ENCODE peak calls at places on chromosome 16, in seven cellular contexts. V is HCT116, Q is H1, H is WTC11, G is GM12878, B is K562, X is HepG2. M is an unnamed sample.

GRCh38 chr16:2902337-2903130 is 9.2 kb upstream of the FLYWCH1 start:
- DNase-seq in V (no peak), Q (no peak), H (peak), G (no peak), B (no peak), X (no peak), M (no peak)

GRCh38 chr16:20441221-20441620 is 10.1 kb upstream of the ACSM2A start:
- DNase-seq in V (no peak), Q (no peak), H (no peak), G (no peak), B (no peak), X (no peak), M (no peak)

GRCh38 chr16:12323007-12323699 is 346.6 kb downstream of the SNX29 start:
- DNase-seq in V (no peak), Q (no peak), H (no peak), G (peak), B (no peak), X (no peak), M (no peak)

GRCh38 chr16:27761816-27762215 is 211.9 kb downstream of the KATNIP start:
- DNase-seq in V (no peak), Q (no peak), H (no peak), G (no peak), B (no peak), X (no peak), M (no peak)

GRCh38 chr16:30567160-30567990 is 4.1 kb downstream of the ZNF688 start:
- DNase-seq in V (no peak), Q (no peak), H (no peak), G (no peak), B (no peak), X (no peak), M (no peak)

GRCh38 chr16:30379165-30379783 is 3.1 kb downstream of the SEPTIN1 start:
- DNase-seq in V (no peak), Q (no peak), H (no peak), G (no peak), B (peak), X (no peak), M (no peak)

GRCh38 chr16:67542464-67542863 is 13.8 kb downstream of the RIPOR1 start:
- DNase-seq in V (peak), Q (peak), H (peak), G (no peak), B (peak), X (no peak), M (peak)

GRCh38 chr16:68299571-68300453 is 10.9 kb downstream of the SLC7A6OS start:
- DNase-seq in V (no peak), Q (no peak), H (no peak), G (no peak), B (no peak), X (no peak), M (no peak)

GRCh38 chr16:2702871-2703745 is 16.9 kb downstream of the PRSS27 start:
- DNase-seq in V (no peak), Q (no peak), H (no peak), G (no peak), B (no peak), X (no peak), M (no peak)

GRCh38 chr16:4362476-4363250 is 9.0 kb upstream of the VASN start:
- DNase-seq in V (no peak), Q (no peak), H (no peak), G (no peak), B (no peak), X (no peak), M (no peak)

GRCh38 chr16:17590711-17591654 is 120.2 kb upstream of the XYLT1 start:
- DNase-seq in V (no peak), Q (no peak), H (no peak), G (no peak), B (no peak), X (no peak), M (no peak)

GRCh38 chr16:2226918-2227317 is 3.5 kb downstream of the E4F1 start:
- DNase-seq in V (no peak), Q (no peak), H (no peak), G (no peak), B (no peak), X (no peak), M (no peak)

GRCh38 chr16:49491736-49492089 is 118.1 kb downstream of the C16orf78 start:
- DNase-seq in V (peak), Q (no peak), H (peak), G (no peak), B (no peak), X (no peak), M (peak)

GRCh38 chr16:21208831-21209230 is 2.5 kb downstream of the ZP2 start:
- DNase-seq in V (no peak), Q (no peak), H (no peak), G (no peak), B (no peak), X (no peak), M (no peak)

GRCh38 chr16:50695017-50696000 is 1.9 kb downstream of the NOD2 start:
- DNase-seq in V (no peak), Q (no peak), H (no peak), G (no peak), B (no peak), X (no peak), M (no peak)

GRCh38 chr16:89350701-89351380 is 133.3 kb downstream of the ZNF778 start:
- DNase-seq in V (no peak), Q (no peak), H (no peak), G (no peak), B (no peak), X (no peak), M (no peak)

GRCh38 chr16:27109666-27110523 is 43.2 kb downstream of the C16orf82 start:
- DNase-seq in V (no peak), Q (peak), H (peak), G (no peak), B (peak), X (peak), M (peak)

GRCh38 chr16:72810480-72810879 is 237.4 kb downstream of the ZFHX3 start:
- DNase-seq in V (no peak), Q (no peak), H (no peak), G (no peak), B (no peak), X (no peak), M (no peak)

GRCh38 chr16:89281829-89282228 is 64.3 kb downstream of the ZNF778 start:
- DNase-seq in V (no peak), Q (no peak), H (no peak), G (no peak), B (no peak), X (no peak), M (no peak)

GRCh38 chr16:82040296-82040695 is 5.2 kb downstream of the HSD17B2 start:
- DNase-seq in V (no peak), Q (no peak), H (no peak), G (no peak), B (no peak), X (no peak), M (no peak)

GRCh38 chr16:59179446-59180082 is 445.4 kb upstream of the GOT2 start:
- DNase-seq in V (no peak), Q (no peak), H (no peak), G (no peak), B (no peak), X (peak), M (no peak)

GRCh38 chr16:50612849-50613198 is 64.6 kb downstream of the NKD1 start:
- DNase-seq in V (no peak), Q (no peak), H (no peak), G (no peak), B (no peak), X (no peak), M (no peak)

GRCh38 chr16:14002416-14002815 is 68.7 kb upstream of the MRTFB start:
- DNase-seq in V (no peak), Q (no peak), H (no peak), G (no peak), B (no peak), X (no peak), M (no peak)

GRCh38 chr16:24748242-24748641 is 18.8 kb downstream of the TNRC6A start:
- DNase-seq in V (no peak), Q (no peak), H (no peak), G (no peak), B (no peak), X (no peak), M (no peak)

GRCh38 chr16:66473654-66474519 is 46.8 kb downstream of the BEAN1 start:
- DNase-seq in V (no peak), Q (peak), H (no peak), G (no peak), B (no peak), X (no peak), M (no peak)
- TF ChIP-seq SP1 in V (no peak), Q (no peak), H (no peak), G (no peak), B (no peak), X (no peak), M (no peak)

GRCh38 chr16:10333321-10334032 is 52.4 kb upstream of the ATF7IP2 start:
- DNase-seq in V (no peak), Q (no peak), H (no peak), G (no peak), B (no peak), X (no peak), M (no peak)
- TF ChIP-seq SP1 in V (no peak), Q (no peak), H (no peak), G (no peak), B (no peak), X (no peak), M (no peak)

GRCh38 chr16:54050281-54051210 is 236.0 kb downstream of the IRX3 start:
- DNase-seq in V (no peak), Q (no peak), H (no peak), G (no peak), B (no peak), X (no peak), M (peak)
- TF ChIP-seq SP1 in V (no peak), Q (peak), H (no peak), G (no peak), B (no peak), X (no peak), M (no peak)

DNA sequence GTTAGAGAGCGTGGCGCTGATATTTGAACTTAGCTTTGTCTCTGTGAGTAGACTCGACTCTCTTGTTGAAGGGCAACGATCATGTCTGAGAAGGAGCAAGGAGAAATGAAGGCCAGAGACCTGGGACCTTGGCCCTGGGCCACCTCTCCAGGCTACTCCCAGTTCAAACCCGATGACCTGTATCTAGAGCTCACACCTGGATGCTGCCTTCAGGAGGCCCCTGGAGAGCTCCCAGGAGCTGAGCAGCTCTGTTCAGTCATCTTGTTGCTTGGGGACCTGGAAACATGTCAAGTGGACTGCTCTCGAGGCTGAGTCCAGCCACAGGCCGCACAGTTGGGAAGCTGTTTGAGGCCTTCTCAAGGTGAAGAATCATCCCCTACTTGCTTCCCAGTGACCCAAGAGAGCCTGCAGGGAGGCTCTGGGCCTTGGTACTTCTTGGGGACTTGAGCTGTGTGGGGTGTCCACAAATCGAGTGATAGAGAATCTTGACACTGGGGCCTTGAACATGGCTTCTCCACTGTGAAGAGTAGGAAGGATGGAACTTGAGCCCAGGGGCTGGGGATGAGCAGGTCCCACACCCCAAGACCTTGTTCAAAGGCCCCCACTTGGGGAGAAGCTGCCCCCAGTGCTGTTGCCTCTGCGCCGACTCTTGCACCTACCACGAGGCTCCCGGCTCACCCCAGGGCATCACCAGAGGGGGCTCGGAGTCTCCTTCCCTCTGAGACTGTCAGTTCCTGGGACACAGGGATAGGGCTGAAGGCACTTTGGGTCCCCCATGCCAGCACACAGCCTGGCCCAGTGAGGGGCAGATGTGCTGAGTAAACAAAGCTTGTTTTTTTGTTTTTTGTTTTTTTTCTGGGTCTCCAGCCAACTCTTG is 112.1 kb downstream of the IRX5 start:
- DNase-seq in V (no peak), Q (no peak), H (no peak), G (no peak), B (no peak), X (no peak), M (no peak)
- TF ChIP-seq SP1 in V (no peak), Q (no peak), H (no peak), G (no peak), B (no peak), X (no peak), M (no peak)

DNA sequence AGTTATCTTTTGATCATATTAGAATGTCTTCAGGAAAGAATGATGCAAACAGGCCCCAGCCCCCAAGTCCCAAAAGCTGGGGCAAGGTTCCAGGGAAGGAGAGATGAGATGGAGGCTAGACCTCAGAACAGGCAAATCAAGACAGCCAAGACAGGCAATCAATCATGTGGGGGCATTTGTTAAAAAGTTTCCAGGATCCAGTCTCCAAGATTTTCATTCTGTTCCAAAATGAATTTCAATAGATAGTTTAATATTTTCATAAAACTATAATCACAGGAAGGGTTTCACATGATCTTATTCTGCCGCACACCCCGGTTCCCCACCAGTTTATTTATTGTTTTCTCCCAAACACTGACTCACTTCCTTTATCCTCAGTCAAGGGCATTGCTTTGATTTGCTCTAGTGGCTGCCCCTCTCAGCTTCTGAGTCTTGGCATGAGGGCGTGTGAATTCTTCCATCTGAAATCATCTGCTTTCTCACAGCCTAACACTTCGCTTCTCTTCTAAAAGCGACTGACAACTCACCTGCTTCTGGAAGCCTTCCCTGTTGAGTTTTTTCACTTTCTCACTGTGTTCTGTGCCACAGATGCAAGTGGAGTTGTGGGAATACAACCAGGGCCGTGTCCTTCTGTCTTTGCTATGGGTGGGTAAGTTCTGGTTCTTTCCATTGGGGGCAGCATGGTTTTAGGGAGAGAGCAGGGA is 12.2 kb upstream of the TERF2 start:
- DNase-seq in V (peak), Q (peak), H (peak), G (peak), B (no peak), X (peak), M (peak)
- TF ChIP-seq SP1 in V (peak), Q (no peak), H (no peak), G (no peak), B (no peak), X (no peak), M (no peak)

GRCh38 chr16:64152010-64152767 is 969.7 kb downstream of the CDH11 start:
- DNase-seq in V (no peak), Q (no peak), H (no peak), G (no peak), B (no peak), X (no peak), M (no peak)

GRCh38 chr16:64150193-64150592 is 971.7 kb downstream of the CDH11 start:
- DNase-seq in V (no peak), Q (no peak), H (no peak), G (no peak), B (no peak), X (no peak), M (no peak)

GRCh38 chr16:64147941-64148340 is 973.9 kb downstream of the CDH11 start:
- DNase-seq in V (no peak), Q (no peak), H (no peak), G (no peak), B (no peak), X (no peak), M (no peak)

GRCh38 chr16:64158941-64159588 is 962.8 kb downstream of the CDH11 start:
- DNase-seq in V (no peak), Q (no peak), H (no peak), G (no peak), B (no peak), X (peak), M (no peak)

DNA sequence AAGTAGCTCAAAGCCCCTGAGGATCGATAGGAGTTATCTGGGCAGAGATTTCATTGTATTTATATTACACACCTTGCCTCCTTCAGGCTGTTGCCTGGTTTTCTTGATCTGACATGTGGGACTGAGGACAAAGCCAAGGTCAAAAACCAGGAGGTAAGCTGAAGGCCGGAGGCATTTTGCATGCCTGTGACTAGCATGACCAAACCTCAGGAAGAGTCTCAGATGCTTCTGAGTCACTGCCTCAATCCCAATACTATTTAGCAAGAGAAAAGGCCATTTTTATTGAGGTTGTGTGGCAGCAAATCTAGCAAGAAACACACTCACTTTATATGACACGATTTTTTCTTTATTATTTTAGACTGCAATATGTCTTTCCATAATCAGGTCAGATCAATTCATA is 968.1 kb downstream of the CDH11 start:
- DNase-seq in V (no peak), Q (no peak), H (no peak), G (no peak), B (no peak), X (no peak), M (no peak)
- TF ChIP-seq SP1 in V (no peak), Q (no peak), H (no peak), G (no peak), B (no peak), X (no peak), M (no peak)

GRCh38 chr16:87461466-87461975 is 31.3 kb downstream of the ZCCHC14 start:
- DNase-seq in V (peak), Q (peak), H (peak), G (no peak), B (peak), X (peak), M (peak)
- TF ChIP-seq SP1 in V (peak), Q (peak), H (no peak), G (no peak), B (no peak), X (peak), M (no peak)

GRCh38 chr16:85027968-85028637 is 508 bp downstream of the KIAA0513 start:
- DNase-seq in V (no peak), Q (no peak), H (no peak), G (no peak), B (no peak), X (no peak), M (no peak)
- TF ChIP-seq SP1 in V (no peak), Q (no peak), H (no peak), G (no peak), B (no peak), X (no peak), M (no peak)

GRCh38 chr16:85329999-85330693 is 217.9 kb upstream of the CIBAR2 start:
- DNase-seq in V (no peak), Q (no peak), H (no peak), G (no peak), B (no peak), X (no peak), M (no peak)
- TF ChIP-seq SP1 in V (no peak), Q (no peak), H (no peak), G (no peak), B (no peak), X (no peak), M (no peak)

GRCh38 chr16:47175152-47175551 is 31.4 kb upstream of the NETO2 start:
- DNase-seq in V (no peak), Q (no peak), H (no peak), G (no peak), B (no peak), X (no peak), M (no peak)
- TF ChIP-seq SP1 in V (no peak), Q (no peak), H (no peak), G (no peak), B (no peak), X (no peak), M (no peak)